ENCODE peak calls at places on chromosomes 5 and 9, in nine cellular contexts. N is PC-9, P is lung, X is astrocyte of the cerebellum, Z is HepG2, A is PC-3, J is cardiac muscle cell, D is GM12878, M is fibroblast of pulmonary artery. S is an unnamed sample.

GRCh38 chr9:99748251-99748650 is 73.4 kb upstream of the NR4A3 start:
- DNase-seq in N (no peak), P (no peak), X (no peak), Z (no peak), A (no peak), J (no peak), D (no peak), M (no peak), S (no peak)

GRCh38 chr5:121108725-121109124 is 644.6 kb downstream of the PRR16 start:
- DNase-seq in N (no peak), P (no peak), X (no peak), Z (no peak), A (peak; percentile 2), J (no peak), D (no peak), M (no peak), S (no peak)

GRCh38 chr9:128390813-128391711 is 19.9 kb downstream of the URM1 start:
- DNase-seq in N (no peak), P (no peak), X (no peak), Z (no peak), A (no peak), J (no peak), D (no peak), M (no peak), S (no peak)

GRCh38 chr5:129379406-129379805 is 80.7 kb upstream of the ADAMTS19 start:
- DNase-seq in N (no peak), P (no peak), X (peak; percentile 29), Z (no peak), A (peak; percentile 9), J (peak; percentile 40), D (no peak), M (peak; percentile 39), S (no peak)

GRCh38 chr5:111147502-111147901 is 55.4 kb downstream of the WDR36 start:
- DNase-seq in N (no peak), P (no peak), X (no peak), Z (no peak), A (no peak), J (peak; percentile 18), D (no peak), M (no peak), S (no peak)

GRCh38 chr5:132396589-132397001 is 27.1 kb downstream of the SLC22A5 start:
- DNase-seq in N (no peak), P (no peak), X (no peak), Z (no peak), A (no peak), J (no peak), D (no peak), M (no peak), S (no peak)

GRCh38 chr5:18102733-18103132 is 468.5 kb downstream of the TAF11L14 start:
- DNase-seq in N (no peak), P (no peak), X (no peak), Z (no peak), A (no peak), J (no peak), D (no peak), M (no peak), S (no peak)

GRCh38 chr9:134400283-134400682 is 74.0 kb downstream of the RXRA start:
- DNase-seq in N (no peak), P (no peak), X (no peak), Z (no peak), A (no peak), J (no peak), D (no peak), M (no peak), S (no peak)

GRCh38 chr5:73892218-73892617 is 266.2 kb downstream of the ARHGEF28 start:
- DNase-seq in N (no peak), P (no peak), X (no peak), Z (no peak), A (no peak), J (no peak), D (no peak), M (no peak), S (no peak)

GRCh38 chr9:34957492-34958410 is at the start of gene PHF24:
- DNase-seq in N (no peak), P (no peak), X (no peak), Z (no peak), A (no peak), J (peak; percentile 26), D (no peak), M (no peak), S (peak; percentile 15)

GRCh38 chr5:175895701-175896102 is 24.3 kb downstream of the CPLX2 start:
- DNase-seq in N (peak; percentile 75), P (no peak), X (no peak), Z (no peak), A (no peak), J (no peak), D (peak; percentile 53), M (no peak), S (peak; percentile 68)

GRCh38 chr9:93261735-93262523 is 78.0 kb downstream of the WNK2 start:
- DNase-seq in N (no peak), P (no peak), X (no peak), Z (no peak), A (no peak), J (no peak), D (no peak), M (no peak), S (no peak)

GRCh38 chr5:113161806-113162205 is 185.2 kb downstream of the DCP2 start:
- DNase-seq in N (no peak), P (no peak), X (no peak), Z (no peak), A (no peak), J (no peak), D (no peak), M (no peak), S (no peak)

GRCh38 chr5:80755634-80756033 is 100.9 kb upstream of the DHFR start:
- DNase-seq in N (no peak), P (no peak), X (no peak), Z (no peak), A (no peak), J (no peak), D (peak; percentile 66), M (no peak), S (peak; percentile 85)
- H3K4me3 ChIP-seq in N (no peak overlapping the region), P (no peak overlapping the region), X (no peak overlapping the region), Z (no peak overlapping the region), A (no peak overlapping the region), J (no peak overlapping the region), D (peak overlapping the region; percentile 30), M (no peak overlapping the region), S (no peak overlapping the region)

DNA sequence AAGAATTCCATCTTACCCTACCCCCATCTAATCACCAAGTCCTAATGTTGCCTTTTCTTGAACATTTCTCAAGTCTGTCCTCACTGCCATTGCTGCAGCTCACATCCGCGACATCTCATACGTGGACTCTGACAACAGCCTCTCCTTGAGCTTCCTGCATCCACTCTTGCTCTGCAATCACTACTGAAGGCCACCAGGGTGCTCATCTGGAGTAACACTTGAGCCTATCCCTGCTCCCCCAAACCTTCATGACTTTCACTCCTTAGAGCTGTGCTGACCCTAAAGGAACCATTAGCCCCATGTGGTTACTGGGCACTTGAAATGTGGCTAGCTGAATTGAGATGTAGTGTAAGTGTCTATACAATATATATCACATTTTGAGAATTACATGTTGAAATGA is 46.4 kb upstream of the CTXN3 start:
- DNase-seq in N (no peak), P (no peak), X (no peak), Z (no peak), A (no peak), J (no peak), D (no peak), M (no peak), S (no peak)
- TF ChIP-seq CTCF in N (no peak), P (no peak), X (no peak), Z (no peak), A (no peak), J (no peak), D (no peak), M (no peak), S (no peak)

GRCh38 chr5:141490771-141491170 is 1.9 kb downstream of the PCDHGC5 start:
- DNase-seq in N (no peak), P (no peak), X (no peak), Z (no peak), A (no peak), J (no peak), D (no peak), M (no peak), S (no peak)

GRCh38 chr5:141491323-141492167 is 2.7 kb downstream of the PCDHGC5 start:
- DNase-seq in N (no peak), P (no peak), X (no peak), Z (no peak), A (no peak), J (no peak), D (no peak), M (no peak), S (peak; percentile 37)

GRCh38 chr5:141490271-141490670 is 1.4 kb downstream of the PCDHGC5 start:
- DNase-seq in N (no peak), P (no peak), X (no peak), Z (no peak), A (no peak), J (no peak), D (no peak), M (no peak), S (no peak)

GRCh38 chr5:141493500-141494422 is 4.9 kb downstream of the PCDHGC5 start:
- DNase-seq in N (no peak), P (no peak), X (no peak), Z (no peak), A (no peak), J (peak; percentile 60), D (no peak), M (peak; percentile 55), S (no peak)

GRCh38 chr5:141492168-141492885 is 3.4 kb downstream of the PCDHGC5 start:
- DNase-seq in N (no peak), P (no peak), X (no peak), Z (no peak), A (no peak), J (no peak), D (no peak), M (no peak), S (peak; percentile 74)
- H3K4me3 ChIP-seq in N (no peak overlapping the region), P (no peak overlapping the region), X (no peak overlapping the region), Z (no peak overlapping the region), A (no peak overlapping the region), J (no peak overlapping the region), D (peak overlapping the region; percentile 65), M (no peak overlapping the region), S (peak overlapping the region; percentile 65)

DNA sequence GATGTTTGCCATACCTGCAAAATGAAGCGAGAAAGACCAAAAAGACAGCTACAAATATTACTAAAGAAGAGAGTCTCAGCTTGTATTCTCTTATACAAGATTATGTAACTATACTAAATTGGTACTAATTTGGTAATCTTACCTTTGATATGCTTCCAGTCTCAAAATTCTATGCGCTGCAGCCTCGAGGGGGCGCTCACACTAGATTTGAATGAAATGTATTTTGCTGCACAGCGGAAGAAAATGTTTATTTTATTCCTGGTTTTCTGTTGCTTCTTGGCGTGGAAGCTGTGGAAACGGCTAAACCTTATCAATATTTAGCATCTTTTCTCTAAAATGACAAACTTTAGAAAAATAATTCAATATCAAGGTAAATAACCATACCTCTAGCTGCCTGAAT is 267.0 kb upstream of the NUDT12 start:
- DNase-seq in N (no peak), P (no peak), X (no peak), Z (no peak), A (peak; percentile 74), J (no peak), D (no peak), M (no peak), S (peak; percentile 8)
- TF ChIP-seq CTCF in N (peak; percentile 67), P (no peak), X (peak; percentile 23), Z (peak; percentile 18), A (peak; percentile 94), J (peak; percentile 15), D (peak; percentile 41), M (peak; percentile 10), S (peak; percentile 47)

GRCh38 chr5:32584651-32585050 is 706 bp upstream of the SUB1 start:
- DNase-seq in N (no peak), P (no peak), X (no peak), Z (no peak), A (no peak), J (no peak), D (no peak), M (no peak), S (peak; percentile 21)
- H3K4me3 ChIP-seq in N (peak overlapping the region; percentile 84), P (no peak overlapping the region), X (no peak overlapping the region), Z (no peak overlapping the region), A (no peak overlapping the region), J (no peak overlapping the region), D (peak overlapping the region; percentile 81), M (no peak overlapping the region), S (peak overlapping the region; percentile 95)